ENCODE peak calls at places on chromosome 10, in six cellular contexts. R is psoas muscle, G is cardiac muscle cell, L is fibroblast of villous mesenchyme, K is HCT116, M is AG10803. E is an unnamed sample.

GRCh38 chr10:484441-484924 is 205.0 kb downstream of the DIP2C start:
- DNase-seq in R (peak; percentile 40), G (peak; percentile 15), L (peak; percentile 14), K (no peak), M (peak; percentile 42), E (peak; percentile 62)

GRCh38 chr10:958106-958505 is 26.6 kb upstream of the LARP4B start:
- DNase-seq in R (no peak), G (no peak), L (no peak), K (no peak), M (no peak), E (no peak)

GRCh38 chr10:42952931-42953683 is 123.8 kb upstream of the RET start:
- DNase-seq in R (no peak), G (no peak), L (no peak), K (no peak), M (no peak), E (no peak)

GRCh38 chr10:37831495-37832333 is 25.7 kb downstream of the ZNF248 start:
- DNase-seq in R (no peak), G (no peak), L (no peak), K (no peak), M (no peak), E (no peak)

GRCh38 chr10:48506147-48506917 is 98.5 kb downstream of the ARHGAP22 start:
- DNase-seq in R (no peak), G (no peak), L (peak; percentile 59), K (peak; percentile 68), M (peak; percentile 37), E (peak; percentile 66)

GRCh38 chr10:6082496-6083395 is 6.1 kb upstream of the RBM17 start:
- DNase-seq in R (no peak), G (no peak), L (no peak), K (no peak), M (no peak), E (no peak)

GRCh38 chr10:84138478-84139125 is 707 bp upstream of the GHITM start:
- DNase-seq in R (no peak), G (no peak), L (peak; percentile 91), K (no peak), M (no peak), E (no peak)

GRCh38 chr10:71211759-71212248 is 566 bp upstream of the UNC5B start:
- DNase-seq in R (no peak), G (no peak), L (no peak), K (no peak), M (no peak), E (no peak)

GRCh38 chr10:125144209-125144608 is 16.2 kb downstream of the CTBP2 start:
- DNase-seq in R (no peak), G (no peak), L (no peak), K (no peak), M (no peak), E (no peak)

GRCh38 chr10:100565206-100565985 is 29.7 kb downstream of the HIF1AN start:
- DNase-seq in R (no peak), G (no peak), L (no peak), K (no peak), M (no peak), E (no peak)

GRCh38 chr10:130816116-130816901 is 495.2 kb downstream of the TCERG1L start:
- DNase-seq in R (no peak), G (no peak), L (no peak), K (no peak), M (no peak), E (no peak)

GRCh38 chr10:97401455-97401919 is 347 bp upstream of the RRP12 start:
- DNase-seq in R (no peak), G (no peak), L (no peak), K (no peak), M (no peak), E (no peak)
- H3K4me3 ChIP-seq in R (peak overlapping the region; percentile 96), G (peak overlapping the region; percentile 90), L (peak overlapping the region; percentile 81), K (peak overlapping the region; percentile 80), M (peak overlapping the region; percentile 91), E (peak overlapping the region; percentile 74)

GRCh38 chr10:52316500-52316899 is 2.4 kb downstream of the DKK1 start:
- DNase-seq in R (no peak), G (no peak), L (peak; percentile 6), K (no peak), M (no peak), E (no peak)

GRCh38 chr10:52318136-52318810 is 4.2 kb downstream of the DKK1 start:
- DNase-seq in R (no peak), G (no peak), L (peak; percentile 48), K (no peak), M (peak; percentile 41), E (no peak)

GRCh38 chr10:52314822-52315552 is 906 bp downstream of the DKK1 start:
- DNase-seq in R (no peak), G (peak; percentile 14), L (peak; percentile 48), K (no peak), M (peak; percentile 37), E (no peak)

GRCh38 chr10:52314007-52314821 is at the start of gene DKK1:
- DNase-seq in R (peak; percentile 48), G (peak; percentile 71), L (peak; percentile 84), K (peak; percentile 86), M (peak; percentile 83), E (peak; percentile 39)

GRCh38 chr10:52316005-52316404 is 1.9 kb downstream of the DKK1 start:
- DNase-seq in R (no peak), G (no peak), L (peak; percentile 23), K (no peak), M (peak; percentile 20), E (no peak)
- H3K4me3 ChIP-seq in R (no peak overlapping the region), G (no peak overlapping the region), L (peak overlapping the region; percentile 92), K (peak overlapping the region; percentile 93), M (peak overlapping the region; percentile 78), E (no peak overlapping the region)

GRCh38 chr10:96719205-96719604 is 1.1 kb downstream of the PIK3AP1 start:
- DNase-seq in R (no peak), G (no peak), L (no peak), K (no peak), M (no peak), E (no peak)
- H3K4me3 ChIP-seq in R (peak overlapping the region; percentile 75), G (no peak overlapping the region), L (no peak overlapping the region), K (no peak overlapping the region), M (no peak overlapping the region), E (peak overlapping the region; percentile 88)

DNA sequence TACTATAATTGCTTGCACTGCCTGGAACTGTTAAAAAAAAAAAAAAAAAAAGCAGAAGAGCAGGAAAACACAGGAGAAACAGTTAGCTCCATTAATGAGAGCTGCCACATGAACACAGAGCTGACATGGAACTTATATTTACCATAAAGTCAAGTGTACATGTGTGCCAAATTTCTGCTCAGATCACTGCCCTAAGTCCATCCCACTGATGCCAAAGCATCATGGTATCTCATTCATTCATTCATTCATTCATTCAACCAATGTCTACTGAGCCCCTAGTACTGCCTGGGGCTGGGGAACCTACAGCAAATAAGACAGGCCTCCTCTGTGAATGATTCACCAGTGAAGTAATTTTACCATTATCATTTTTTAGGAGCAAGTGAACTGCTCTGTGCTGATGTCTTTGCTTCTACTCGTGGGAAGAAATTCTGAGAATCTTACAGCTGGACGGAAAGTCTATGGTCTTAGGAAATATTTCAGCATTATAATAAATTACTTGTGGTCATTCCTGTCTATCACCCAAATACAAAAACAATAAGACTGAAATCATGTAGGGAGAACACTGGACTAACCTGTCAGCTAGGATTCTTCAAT is 58.8 kb upstream of the ABLIM1 start:
- DNase-seq in R (no peak), G (no peak), L (no peak), K (no peak), M (no peak), E (no peak)
- H3K4me3 ChIP-seq in R (no peak overlapping the region), G (no peak overlapping the region), L (no peak overlapping the region), K (no peak overlapping the region), M (no peak overlapping the region), E (no peak overlapping the region)

DNA sequence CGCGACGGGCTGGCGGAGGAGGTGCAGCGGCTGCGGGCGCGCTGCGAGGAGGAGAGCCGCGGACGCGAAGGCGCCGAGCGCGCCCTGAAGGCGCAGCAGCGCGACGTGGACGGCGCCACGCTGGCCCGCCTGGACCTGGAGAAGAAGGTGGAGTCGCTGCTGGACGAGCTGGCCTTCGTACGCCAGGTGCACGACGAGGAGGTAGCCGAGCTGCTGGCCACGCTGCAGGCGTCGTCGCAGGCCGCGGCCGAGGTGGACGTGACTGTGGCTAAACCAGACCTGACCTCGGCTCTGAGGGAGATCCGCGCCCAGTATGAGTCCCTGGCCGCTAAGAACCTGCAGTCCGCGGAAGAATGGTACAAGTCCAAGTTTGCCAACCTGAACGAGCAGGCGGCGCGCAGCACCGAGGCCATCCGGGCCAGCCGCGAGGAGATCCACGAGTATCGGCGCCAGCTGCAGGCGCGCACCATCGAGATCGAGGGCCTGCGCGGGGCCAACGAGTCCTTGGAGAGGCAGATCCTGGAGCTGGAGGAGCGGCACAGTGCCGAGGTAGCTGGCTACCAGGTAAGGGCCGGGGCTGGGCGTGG is 868 bp downstream of the INA start:
- DNase-seq in R (no peak), G (no peak), L (no peak), K (no peak), M (no peak), E (no peak)
- H3K4me3 ChIP-seq in R (peak overlapping the region; percentile 49), G (peak overlapping the region; percentile 38), L (peak overlapping the region; percentile 9), K (no peak overlapping the region), M (no peak overlapping the region), E (no peak overlapping the region)

GRCh38 chr10:46055771-46056170 is 9.7 kb upstream of the MSMB start:
- DNase-seq in R (no peak), G (no peak), L (no peak), K (no peak), M (no peak), E (no peak)

GRCh38 chr10:46057038-46057437 is 11.0 kb upstream of the MSMB start:
- DNase-seq in R (no peak), G (no peak), L (no peak), K (no peak), M (no peak), E (no peak)

GRCh38 chr10:46062735-46063428 is 16.8 kb upstream of the MSMB start:
- DNase-seq in R (no peak), G (no peak), L (no peak), K (no peak), M (no peak), E (no peak)

GRCh38 chr10:46064269-46064817 is 18.3 kb upstream of the MSMB start:
- DNase-seq in R (no peak), G (no peak), L (no peak), K (no peak), M (no peak), E (no peak)

DNA sequence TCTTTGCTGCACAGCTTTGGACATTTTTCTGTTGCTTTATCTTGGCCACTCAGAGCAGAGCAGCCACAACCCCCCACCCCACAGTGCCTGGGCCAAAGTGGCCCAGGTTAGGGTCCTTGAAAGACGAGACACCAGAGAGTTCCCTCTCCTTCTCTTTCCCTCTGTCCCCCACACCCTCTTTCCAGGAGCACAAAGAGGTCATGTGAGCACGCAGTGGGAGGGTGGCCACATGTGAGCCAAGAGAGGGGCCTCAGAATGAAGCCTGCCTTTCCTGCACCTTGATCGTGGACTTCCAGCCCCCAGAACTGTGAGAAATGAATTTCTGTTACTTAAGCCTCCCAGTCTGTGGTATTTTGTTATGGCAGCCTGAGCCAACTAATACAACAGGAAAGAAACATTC is 14.6 kb upstream of the MSMB start:
- DNase-seq in R (no peak), G (no peak), L (no peak), K (no peak), M (no peak), E (no peak)
- H3K4me3 ChIP-seq in R (no peak overlapping the region), G (no peak overlapping the region), L (no peak overlapping the region), K (no peak overlapping the region), M (no peak overlapping the region), E (no peak overlapping the region)

E was measured in GM12865.